ENCODE peak calls at places on chromosome 18, in seven cellular contexts. D is adrenal gland, W is GM23338, B is choroid plexus epithelial cell, M is foreskin keratinocyte, H is tibial artery, I is B cell. G is an unnamed sample.

GRCh38 chr18:3790702-3791101 is 340.7 kb downstream of the TGIF1 start:
- DNase-seq in D (no peak), W (no peak), B (no peak), M (no peak), H (no peak), I (no peak), G (peak)

GRCh38 chr18:53698907-53699306 is 525.6 kb downstream of the MBD2 start:
- DNase-seq in D (no peak), W (peak), B (peak), M (no peak), H (no peak), I (no peak), G (peak)

GRCh38 chr18:51229328-51229727 is 31.8 kb upstream of the MEX3C start:
- DNase-seq in D (no peak), W (no peak), B (peak), M (no peak), H (no peak), I (no peak), G (no peak)

GRCh38 chr18:56869189-56869777 is 218.1 kb downstream of the WDR7 start:
- DNase-seq in D (no peak), W (peak), B (peak), M (no peak), H (no peak), I (no peak), G (peak)

GRCh38 chr18:23301971-23302370 is 151.1 kb upstream of the RIOK3 start:
- DNase-seq in D (no peak), W (no peak), B (no peak), M (no peak), H (no peak), I (no peak), G (no peak)

GRCh38 chr18:23106575-23106974 is 28.7 kb upstream of the CABLES1 start:
- DNase-seq in D (peak), W (no peak), B (peak), M (peak), H (no peak), I (no peak), G (peak)

GRCh38 chr18:75124967-75125358 is 84.0 kb downstream of the PTGR3 start:
- DNase-seq in D (no peak), W (no peak), B (no peak), M (no peak), H (no peak), I (no peak), G (no peak)

GRCh38 chr18:24831091-24831490 is 370.7 kb downstream of the HRH4 start:
- DNase-seq in D (no peak), W (no peak), B (no peak), M (no peak), H (no peak), I (no peak), G (no peak)

GRCh38 chr18:72840109-72840508 is 27.7 kb downstream of the NETO1 start:
- DNase-seq in D (no peak), W (no peak), B (no peak), M (no peak), H (no peak), I (no peak), G (no peak)

GRCh38 chr18:45691816-45692179 is 32.2 kb upstream of the SLC14A1 start:
- DNase-seq in D (no peak), W (no peak), B (no peak), M (no peak), H (no peak), I (no peak), G (no peak)

GRCh38 chr18:49855711-49856110 is 42.4 kb upstream of the ACAA2 start:
- DNase-seq in D (no peak), W (no peak), B (no peak), M (no peak), H (no peak), I (no peak), G (no peak)

GRCh38 chr18:79478484-79479113 is 82.9 kb downstream of the NFATC1 start:
- DNase-seq in D (no peak), W (no peak), B (no peak), M (no peak), H (no peak), I (no peak), G (no peak)

GRCh38 chr18:2466978-2467377 is 104.3 kb downstream of the METTL4 start:
- DNase-seq in D (no peak), W (no peak), B (no peak), M (no peak), H (no peak), I (no peak), G (no peak)
- TF ChIP-seq CTCF in D (no peak), W (peak), B (peak), M (peak), H (no peak), I (no peak), G (no peak)

DNA sequence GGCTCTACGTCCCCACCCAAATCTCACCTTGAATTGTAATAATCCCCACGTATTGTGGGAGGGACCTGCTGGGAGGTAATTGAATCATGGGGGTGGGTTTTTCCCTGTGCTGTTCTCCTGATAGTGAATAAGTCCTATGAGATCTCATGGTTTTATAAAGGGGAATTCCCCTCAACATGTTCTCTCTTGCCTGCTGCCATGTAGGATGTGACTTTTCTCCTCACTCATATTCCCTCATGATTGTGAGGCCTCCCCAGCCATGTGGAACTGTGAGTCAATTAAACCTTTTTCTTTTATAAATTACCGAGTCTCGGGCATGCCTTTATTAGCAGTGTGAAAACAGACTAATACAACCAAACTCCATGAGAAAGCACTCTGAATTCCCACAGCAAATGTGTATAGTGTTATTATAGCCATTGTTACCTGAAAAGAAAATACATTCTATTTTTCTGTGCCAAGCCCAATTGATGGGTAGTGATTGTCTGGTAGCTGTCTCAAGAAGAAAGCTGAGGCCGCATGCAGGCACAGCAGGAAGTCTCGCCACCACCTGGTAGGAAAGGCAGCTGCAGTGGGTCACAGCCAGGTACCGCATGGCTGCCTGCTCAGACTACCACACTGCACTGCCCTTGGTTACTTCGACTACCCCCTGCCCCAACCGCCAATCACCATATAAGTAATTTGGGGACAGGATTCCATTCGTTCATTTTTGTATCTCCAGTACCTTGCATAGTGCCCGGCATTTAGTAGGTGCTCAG is 10.3 kb upstream of the ZBTB7C start:
- DNase-seq in D (no peak), W (peak), B (no peak), M (peak), H (no peak), I (no peak), G (no peak)
- TF ChIP-seq CTCF in D (no peak), W (peak), B (no peak), M (peak), H (no peak), I (no peak), G (no peak)

GRCh38 chr18:55228191-55228590 is 268.9 kb upstream of the CCDC68 start:
- DNase-seq in D (no peak), W (peak), B (peak), M (no peak), H (no peak), I (no peak), G (no peak)
- TF ChIP-seq CTCF in D (no peak), W (peak), B (peak), M (no peak), H (no peak), I (no peak), G (no peak)

GRCh38 chr18:12278765-12279682 is 24.9 kb downstream of the CIDEA start:
- DNase-seq in D (peak), W (peak), B (peak), M (no peak), H (peak), I (no peak), G (peak)
- TF ChIP-seq CTCF in D (no peak), W (no peak), B (no peak), M (no peak), H (peak), I (no peak), G (peak)

GRCh38 chr18:26568513-26568912 is 20.2 kb upstream of the KCTD1 start:
- DNase-seq in D (no peak), W (no peak), B (no peak), M (no peak), H (no peak), I (no peak), G (no peak)

GRCh38 chr18:26565514-26565913 is 17.2 kb upstream of the KCTD1 start:
- DNase-seq in D (no peak), W (no peak), B (no peak), M (no peak), H (no peak), I (no peak), G (peak)

GRCh38 chr18:26563024-26563423 is 14.7 kb upstream of the KCTD1 start:
- DNase-seq in D (no peak), W (no peak), B (no peak), M (no peak), H (no peak), I (no peak), G (no peak)

GRCh38 chr18:26568926-26569700 is 20.8 kb upstream of the KCTD1 start:
- DNase-seq in D (no peak), W (no peak), B (no peak), M (no peak), H (no peak), I (no peak), G (no peak)

GRCh38 chr18:26566874-26567273 is 18.5 kb upstream of the KCTD1 start:
- DNase-seq in D (no peak), W (peak), B (no peak), M (no peak), H (no peak), I (no peak), G (no peak)
- TF ChIP-seq CTCF in D (no peak), W (peak), B (peak), M (peak), H (no peak), I (no peak), G (no peak)

DNA sequence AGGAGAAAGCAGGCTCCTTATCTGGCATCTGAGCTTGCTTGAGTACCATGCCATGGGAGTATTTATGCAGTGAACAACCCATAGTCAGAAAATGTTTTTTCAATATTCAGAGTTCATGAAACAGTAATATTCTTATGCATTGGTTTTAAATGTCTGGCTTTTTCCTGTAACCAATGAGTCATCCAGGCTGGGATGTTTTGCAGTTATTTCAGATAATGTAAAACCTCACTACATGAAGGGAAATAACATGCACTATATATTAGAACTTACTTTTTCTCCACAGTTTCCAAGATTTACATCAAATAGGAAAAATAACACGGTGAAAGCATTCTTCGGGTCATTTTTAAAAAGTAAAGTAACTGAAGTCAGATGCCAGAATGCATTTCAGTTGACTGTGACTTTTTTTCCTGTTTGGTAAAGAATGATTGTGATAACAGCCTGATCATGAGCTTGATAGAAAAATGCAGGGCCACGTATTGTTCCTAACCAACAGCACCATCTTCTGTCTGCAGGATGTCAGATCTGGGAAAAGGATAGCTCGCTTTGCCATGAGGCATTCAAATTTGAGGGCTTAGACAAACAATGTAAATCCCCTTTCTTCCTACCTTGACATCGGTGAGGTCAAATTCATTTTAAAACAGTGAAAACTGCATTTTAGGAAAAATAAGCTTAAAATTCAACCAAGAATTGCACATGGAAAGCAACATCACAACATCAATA is 152.8 kb downstream of the DSC3 start:
- DNase-seq in D (no peak), W (peak), B (peak), M (no peak), H (no peak), I (no peak), G (peak)
- TF ChIP-seq CTCF in D (peak), W (peak), B (peak), M (peak), H (no peak), I (no peak), G (peak)

GRCh38 chr18:26741041-26741440 is 124.5 kb downstream of the AQP4 start:
- DNase-seq in D (peak), W (no peak), B (peak), M (no peak), H (no peak), I (no peak), G (no peak)
- TF ChIP-seq CTCF in D (no peak), W (no peak), B (no peak), M (no peak), H (no peak), I (no peak), G (no peak)

GRCh38 chr18:27602092-27602491 is 417.0 kb upstream of the CHST9 start:
- DNase-seq in D (no peak), W (no peak), B (no peak), M (no peak), H (no peak), I (no peak), G (no peak)

GRCh38 chr18:27595121-27595848 is 410.2 kb upstream of the CHST9 start:
- DNase-seq in D (no peak), W (peak), B (no peak), M (no peak), H (no peak), I (no peak), G (no peak)

GRCh38 chr18:27604583-27604982 is 419.5 kb upstream of the CHST9 start:
- DNase-seq in D (no peak), W (peak), B (peak), M (no peak), H (no peak), I (no peak), G (peak)

GRCh38 chr18:27600245-27600644 is 415.1 kb upstream of the CHST9 start:
- DNase-seq in D (no peak), W (no peak), B (no peak), M (no peak), H (no peak), I (no peak), G (no peak)

GRCh38 chr18:27599202-27599829 is 414.2 kb upstream of the CHST9 start:
- DNase-seq in D (peak), W (peak), B (peak), M (no peak), H (peak), I (no peak), G (peak)
- TF ChIP-seq CTCF in D (peak), W (peak), B (peak), M (peak), H (peak), I (peak), G (peak)